ENCODE peak calls at places on chromosomes 4 and X, in four cellular contexts. T is mesothelial cell of epicardium, J is lung microvascular endothelial cell, Z is uterus. M is an unnamed sample.

GRCh38 chrX:21657318-21658151 is 595 bp downstream of the KLHL34 start:
- DNase-seq in T (no peak), J (no peak), Z (no peak), M (no peak)

GRCh38 chr4:90443231-90443630 is 316.0 kb downstream of the CCSER1 start:
- DNase-seq in Z (no peak), J (no peak), T (no peak), M (no peak)

GRCh38 chr4:76939184-76939583 is 10.4 kb upstream of the SEPTIN11 start:
- DNase-seq in J (no peak), T (no peak), Z (no peak), M (no peak)

GRCh38 chrX:68717663-68718442 is 70.4 kb downstream of the STARD8 start:
- DNase-seq in T (no peak), Z (peak; percentile 6), J (no peak), M (no peak)

GRCh38 chr4:12703076-12703475 is 781.1 kb downstream of the RAB28 start:
- DNase-seq in T (no peak), J (no peak), Z (no peak), M (no peak)

GRCh38 chr4:3766791-3767561 is 791 bp downstream of the ADRA2C start:
- DNase-seq in J (no peak), T (no peak), Z (peak; percentile 62), M (peak; percentile 49)

GRCh38 chr4:141046255-141046654 is 87.0 kb downstream of the RNF150 start:
- DNase-seq in T (no peak), Z (peak; percentile 25), J (peak; percentile 3), M (no peak)

GRCh38 chr4:155208258-155209054 is at the start of gene NPY2R:
- DNase-seq in J (no peak), T (no peak), Z (no peak), M (no peak)

GRCh38 chr4:155796031-155796430 is 37.2 kb downstream of the GUCY1B1 start:
- DNase-seq in T (no peak), J (no peak), Z (no peak), M (no peak)